ENCODE peak calls at places on chromosomes 7 and 10, in eight cellular contexts. One of them, this sample, is unnamed.
A peak's percentile ranks its signal among the peaks of the same experiment; 100 is the strongest.

GRCh38 chr10:62980697-62981495 is 152.2 kb upstream of the NRBF2 start:
- DNase-seq in PC-3: peak; percentile 99
- DNase-seq in GM20000: no peak
- DNase-seq in AG04450: no peak
- DNase-seq in brain microvascular endothelial cell: no peak
- DNase-seq in CD4-positive, alpha-beta T cell: no peak
- DNase-seq in neural progenitor cell: peak; percentile 13
- DNase-seq in GM23338: no peak
- DNase-seq in this sample: no peak

GRCh38 chr7:127812540-127812939 is 160.5 kb downstream of the SND1 start:
- DNase-seq in GM20000: no peak
- DNase-seq in CD4-positive, alpha-beta T cell: no peak
- DNase-seq in GM23338: peak; percentile 17
- DNase-seq in AG04450: no peak
- DNase-seq in PC-3: no peak
- DNase-seq in neural progenitor cell: no peak
- DNase-seq in brain microvascular endothelial cell: no peak
- DNase-seq in this sample: no peak

GRCh38 chr10:27482984-27483956 is 20.8 kb upstream of the RAB18 start:
- DNase-seq in CD4-positive, alpha-beta T cell: no peak
- DNase-seq in PC-3: peak; percentile 54
- DNase-seq in neural progenitor cell: no peak
- DNase-seq in AG04450: no peak
- DNase-seq in GM20000: no peak
- DNase-seq in GM23338: peak; percentile 30
- DNase-seq in brain microvascular endothelial cell: peak; percentile 1
- DNase-seq in this sample: peak; percentile 46

GRCh38 chr10:50456711-50457110 is 167.0 kb downstream of the SGMS1 start:
- DNase-seq in CD4-positive, alpha-beta T cell: no peak
- DNase-seq in brain microvascular endothelial cell: no peak
- DNase-seq in PC-3: no peak
- DNase-seq in AG04450: no peak
- DNase-seq in GM20000: peak; percentile 25
- DNase-seq in GM23338: no peak
- DNase-seq in neural progenitor cell: no peak
- DNase-seq in this sample: no peak

GRCh38 chr10:78757542-78757941 is 311.2 kb upstream of the ZMIZ1 start:
- DNase-seq in AG04450: peak; percentile 32
- DNase-seq in GM23338: no peak
- DNase-seq in brain microvascular endothelial cell: peak; percentile 85
- DNase-seq in GM20000: no peak
- DNase-seq in PC-3: peak; percentile 95
- DNase-seq in CD4-positive, alpha-beta T cell: no peak
- DNase-seq in neural progenitor cell: no peak
- DNase-seq in this sample: peak; percentile 71

GRCh38 chr7:53306846-53307245 is 271.4 kb downstream of the POM121L12 start:
- DNase-seq in PC-3: no peak
- DNase-seq in GM20000: no peak
- DNase-seq in CD4-positive, alpha-beta T cell: no peak
- DNase-seq in AG04450: no peak
- DNase-seq in brain microvascular endothelial cell: no peak
- DNase-seq in neural progenitor cell: no peak
- DNase-seq in GM23338: no peak
- DNase-seq in this sample: no peak

GRCh38 chr10:77578583-77579227 is 58.9 kb downstream of the KCNMA1 start:
- DNase-seq in GM23338: no peak
- DNase-seq in CD4-positive, alpha-beta T cell: no peak
- DNase-seq in GM20000: no peak
- DNase-seq in neural progenitor cell: no peak
- DNase-seq in brain microvascular endothelial cell: peak; percentile 37
- DNase-seq in PC-3: peak; percentile 97
- DNase-seq in AG04450: no peak
- DNase-seq in this sample: peak; percentile 47

GRCh38 chr10:86400705-86401587 is 34.4 kb upstream of the GRID1 start:
- DNase-seq in PC-3: peak; percentile 34
- DNase-seq in GM20000: peak; percentile 73
- DNase-seq in AG04450: no peak
- DNase-seq in GM23338: peak; percentile 47
- DNase-seq in neural progenitor cell: peak; percentile 69
- DNase-seq in CD4-positive, alpha-beta T cell: peak; percentile 62
- DNase-seq in brain microvascular endothelial cell: no peak
- DNase-seq in this sample: peak; percentile 20

GRCh38 chr7:40604601-40605438 is 470.0 kb downstream of the SUGCT start:
- DNase-seq in CD4-positive, alpha-beta T cell: no peak
- DNase-seq in GM20000: peak; percentile 45
- DNase-seq in brain microvascular endothelial cell: peak; percentile 25
- DNase-seq in neural progenitor cell: peak; percentile 84
- DNase-seq in PC-3: no peak
- DNase-seq in AG04450: peak; percentile 21
- DNase-seq in GM23338: peak; percentile 85
- DNase-seq in this sample: no peak

GRCh38 chr7:39761435-39761834 is 138.1 kb downstream of the RALA start:
- DNase-seq in neural progenitor cell: no peak
- DNase-seq in CD4-positive, alpha-beta T cell: no peak
- DNase-seq in GM23338: no peak
- DNase-seq in brain microvascular endothelial cell: no peak
- DNase-seq in GM20000: no peak
- DNase-seq in AG04450: no peak
- DNase-seq in PC-3: no peak
- DNase-seq in this sample: no peak

GRCh38 chr10:77297370-77297692 is 340.3 kb downstream of the KCNMA1 start:
- DNase-seq in CD4-positive, alpha-beta T cell: no peak
- DNase-seq in GM23338: no peak
- DNase-seq in brain microvascular endothelial cell: no peak
- DNase-seq in AG04450: no peak
- DNase-seq in neural progenitor cell: no peak
- DNase-seq in PC-3: peak; percentile 84
- DNase-seq in GM20000: no peak
- DNase-seq in this sample: peak; percentile 47

GRCh38 chr10:49081532-49082275 is 33.6 kb downstream of the VSTM4 start:
- DNase-seq in neural progenitor cell: peak; percentile 53
- DNase-seq in GM23338: peak; percentile 31
- DNase-seq in CD4-positive, alpha-beta T cell: no peak
- DNase-seq in PC-3: no peak
- DNase-seq in GM20000: no peak
- DNase-seq in brain microvascular endothelial cell: no peak
- DNase-seq in AG04450: no peak
- DNase-seq in this sample: no peak

GRCh38 chr7:4745971-4746919 is 29.2 kb upstream of the AP5Z1 start:
- DNase-seq in GM20000: no peak
- DNase-seq in AG04450: no peak
- DNase-seq in CD4-positive, alpha-beta T cell: no peak
- DNase-seq in neural progenitor cell: no peak
- DNase-seq in brain microvascular endothelial cell: peak; percentile 76
- DNase-seq in PC-3: peak; percentile 45
- DNase-seq in GM23338: no peak
- DNase-seq in this sample: peak; percentile 63

GRCh38 chr10:18162021-18162631 is 21.9 kb downstream of the CACNB2 start:
- DNase-seq in AG04450: no peak
- DNase-seq in CD4-positive, alpha-beta T cell: no peak
- DNase-seq in PC-3: no peak
- DNase-seq in GM23338: no peak
- DNase-seq in GM20000: no peak
- DNase-seq in brain microvascular endothelial cell: no peak
- DNase-seq in neural progenitor cell: no peak
- DNase-seq in this sample: no peak

GRCh38 chr10:92756233-92757065 is 66.7 kb downstream of the HHEX start:
- DNase-seq in brain microvascular endothelial cell: no peak
- DNase-seq in AG04450: no peak
- DNase-seq in GM23338: no peak
- DNase-seq in neural progenitor cell: no peak
- DNase-seq in GM20000: peak; percentile 71
- DNase-seq in CD4-positive, alpha-beta T cell: no peak
- DNase-seq in PC-3: no peak
- DNase-seq in this sample: no peak

GRCh38 chr10:29470843-29471482 is 163.8 kb downstream of the SVIL start:
- DNase-seq in CD4-positive, alpha-beta T cell: no peak
- DNase-seq in AG04450: no peak
- DNase-seq in PC-3: peak; percentile 16
- DNase-seq in neural progenitor cell: no peak
- DNase-seq in GM23338: no peak
- DNase-seq in brain microvascular endothelial cell: peak; percentile 12
- DNase-seq in GM20000: no peak
- DNase-seq in this sample: no peak

GRCh38 chr10:29470355-29470705 is 164.4 kb downstream of the SVIL start:
- DNase-seq in GM20000: no peak
- DNase-seq in AG04450: no peak
- DNase-seq in neural progenitor cell: peak; percentile 69
- DNase-seq in CD4-positive, alpha-beta T cell: no peak
- DNase-seq in PC-3: no peak
- DNase-seq in GM23338: peak; percentile 78
- DNase-seq in brain microvascular endothelial cell: no peak
- DNase-seq in this sample: no peak

GRCh38 chr10:29461042-29461441 is 172.2 kb downstream of the LYZL1 start:
- DNase-seq in GM23338: no peak
- DNase-seq in CD4-positive, alpha-beta T cell: no peak
- DNase-seq in neural progenitor cell: no peak
- DNase-seq in GM20000: no peak
- DNase-seq in brain microvascular endothelial cell: no peak
- DNase-seq in AG04450: no peak
- DNase-seq in PC-3: no peak
- DNase-seq in this sample: no peak

GRCh38 chr10:29469481-29470354 is 165.1 kb downstream of the SVIL start:
- DNase-seq in GM20000: no peak
- DNase-seq in neural progenitor cell: no peak
- DNase-seq in PC-3: no peak
- DNase-seq in brain microvascular endothelial cell: no peak
- DNase-seq in AG04450: no peak
- DNase-seq in GM23338: no peak
- DNase-seq in CD4-positive, alpha-beta T cell: no peak
- DNase-seq in this sample: no peak

GRCh38 chr10:29465384-29465783 is 169.4 kb downstream of the SVIL start:
- DNase-seq in GM23338: peak; percentile 55
- DNase-seq in AG04450: no peak
- DNase-seq in neural progenitor cell: no peak
- DNase-seq in PC-3: no peak
- DNase-seq in GM20000: no peak
- DNase-seq in brain microvascular endothelial cell: no peak
- DNase-seq in CD4-positive, alpha-beta T cell: no peak
- DNase-seq in this sample: no peak
- TF ChIP-seq CTCF in GM23338: peak; percentile 56
- TF ChIP-seq CTCF in AG04450: no peak
- TF ChIP-seq CTCF in neural progenitor cell: peak; percentile 47
- TF ChIP-seq CTCF in PC-3: peak; percentile 37
- TF ChIP-seq CTCF in GM20000: no peak
- TF ChIP-seq CTCF in brain microvascular endothelial cell: peak; percentile 61
- TF ChIP-seq CTCF in CD4-positive, alpha-beta T cell: no peak
- TF ChIP-seq CTCF in this sample: peak; percentile 57

GRCh38 chr10:104622598-104623209 is 18.4 kb upstream of the SORCS3 start:
- DNase-seq in neural progenitor cell: peak; percentile 79
- DNase-seq in AG04450: no peak
- DNase-seq in brain microvascular endothelial cell: peak; percentile 5
- DNase-seq in PC-3: peak; percentile 51
- DNase-seq in CD4-positive, alpha-beta T cell: no peak
- DNase-seq in GM23338: peak; percentile 84
- DNase-seq in GM20000: no peak
- DNase-seq in this sample: no peak
- TF ChIP-seq CTCF in neural progenitor cell: peak; percentile 81
- TF ChIP-seq CTCF in AG04450: peak; percentile 47
- TF ChIP-seq CTCF in brain microvascular endothelial cell: peak; percentile 65
- TF ChIP-seq CTCF in PC-3: peak; percentile 64
- TF ChIP-seq CTCF in CD4-positive, alpha-beta T cell: no peak
- TF ChIP-seq CTCF in GM23338: peak; percentile 98
- TF ChIP-seq CTCF in GM20000: peak; percentile 18
- TF ChIP-seq CTCF in this sample: peak; percentile 74

GRCh38 chr7:51636503-51636902 is 319.9 kb upstream of the COBL start:
- DNase-seq in GM20000: no peak
- DNase-seq in neural progenitor cell: no peak
- DNase-seq in brain microvascular endothelial cell: no peak
- DNase-seq in GM23338: no peak
- DNase-seq in CD4-positive, alpha-beta T cell: no peak
- DNase-seq in AG04450: no peak
- DNase-seq in PC-3: no peak
- DNase-seq in this sample: no peak

GRCh38 chr7:51640851-51641250 is 324.2 kb upstream of the COBL start:
- DNase-seq in GM23338: no peak
- DNase-seq in GM20000: no peak
- DNase-seq in PC-3: no peak
- DNase-seq in CD4-positive, alpha-beta T cell: no peak
- DNase-seq in brain microvascular endothelial cell: no peak
- DNase-seq in AG04450: no peak
- DNase-seq in neural progenitor cell: no peak
- DNase-seq in this sample: no peak

GRCh38 chr7:51635801-51636200 is 319.2 kb upstream of the COBL start:
- DNase-seq in AG04450: no peak
- DNase-seq in neural progenitor cell: no peak
- DNase-seq in GM20000: no peak
- DNase-seq in CD4-positive, alpha-beta T cell: no peak
- DNase-seq in brain microvascular endothelial cell: no peak
- DNase-seq in PC-3: no peak
- DNase-seq in GM23338: no peak
- DNase-seq in this sample: no peak

GRCh38 chr7:51644216-51644615 is 327.6 kb upstream of the COBL start:
- DNase-seq in GM23338: no peak
- DNase-seq in GM20000: no peak
- DNase-seq in CD4-positive, alpha-beta T cell: no peak
- DNase-seq in AG04450: no peak
- DNase-seq in brain microvascular endothelial cell: no peak
- DNase-seq in PC-3: no peak
- DNase-seq in neural progenitor cell: no peak
- DNase-seq in this sample: no peak

GRCh38 chr7:51639661-51640340 is 323.2 kb upstream of the COBL start:
- DNase-seq in neural progenitor cell: no peak
- DNase-seq in brain microvascular endothelial cell: no peak
- DNase-seq in AG04450: no peak
- DNase-seq in CD4-positive, alpha-beta T cell: no peak
- DNase-seq in PC-3: peak; percentile 16
- DNase-seq in GM23338: no peak
- DNase-seq in GM20000: no peak
- DNase-seq in this sample: no peak
- TF ChIP-seq CTCF in neural progenitor cell: no peak
- TF ChIP-seq CTCF in brain microvascular endothelial cell: no peak
- TF ChIP-seq CTCF in AG04450: no peak
- TF ChIP-seq CTCF in CD4-positive, alpha-beta T cell: no peak
- TF ChIP-seq CTCF in PC-3: peak; percentile 11
- TF ChIP-seq CTCF in GM23338: peak; percentile 7
- TF ChIP-seq CTCF in GM20000: no peak
- TF ChIP-seq CTCF in this sample: no peak

DNA sequence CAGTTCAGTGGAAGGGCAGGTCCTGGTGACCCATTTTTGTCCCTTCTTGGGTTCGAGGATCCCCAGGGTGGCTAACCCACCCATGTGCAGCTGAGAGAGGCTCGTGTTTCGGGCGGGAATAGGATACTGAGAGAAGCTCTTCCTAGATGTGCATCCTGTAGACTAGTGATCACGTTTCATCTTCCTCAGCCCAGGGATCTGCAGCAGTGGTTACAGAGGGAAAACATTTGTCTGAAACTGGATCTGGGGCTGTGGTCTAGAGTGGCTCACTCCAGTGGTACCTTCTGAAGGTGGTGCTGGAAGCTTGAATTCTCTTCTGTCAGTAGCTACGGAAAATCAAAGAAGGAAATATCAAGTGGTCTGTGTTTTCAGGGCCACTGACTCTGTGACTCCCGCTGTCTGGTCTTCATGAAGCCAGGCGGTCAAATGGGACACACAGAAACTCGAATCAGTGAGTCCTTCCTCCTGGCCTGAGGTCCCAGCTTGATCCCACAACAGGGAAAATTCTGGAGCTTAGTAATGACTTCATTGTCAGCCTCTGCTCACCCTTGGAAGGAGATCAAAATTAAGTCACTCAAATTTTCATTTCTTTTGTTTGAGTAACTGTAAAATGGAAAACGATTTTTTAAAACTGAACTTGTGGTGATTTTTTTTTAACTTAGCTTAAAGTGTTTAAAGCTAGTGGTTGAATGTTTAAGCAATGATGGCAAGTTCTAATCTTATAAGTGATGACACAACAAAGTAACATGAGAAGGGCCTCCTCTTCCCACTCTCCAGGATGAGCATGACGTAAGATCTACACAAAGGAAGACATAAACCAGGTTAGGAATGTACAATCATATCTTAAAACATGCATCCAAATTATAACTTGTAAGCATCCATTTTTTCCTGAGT is 469.3 kb upstream of the KLF6 start:
- DNase-seq in CD4-positive, alpha-beta T cell: no peak
- DNase-seq in GM20000: no peak
- DNase-seq in GM23338: no peak
- DNase-seq in neural progenitor cell: no peak
- DNase-seq in PC-3: no peak
- DNase-seq in brain microvascular endothelial cell: peak; percentile 71
- DNase-seq in AG04450: peak; percentile 86
- DNase-seq in this sample: peak; percentile 74
- TF ChIP-seq CTCF in CD4-positive, alpha-beta T cell: no peak
- TF ChIP-seq CTCF in GM20000: no peak
- TF ChIP-seq CTCF in GM23338: no peak
- TF ChIP-seq CTCF in neural progenitor cell: no peak
- TF ChIP-seq CTCF in PC-3: no peak
- TF ChIP-seq CTCF in brain microvascular endothelial cell: no peak
- TF ChIP-seq CTCF in AG04450: no peak
- TF ChIP-seq CTCF in this sample: no peak

This sample was measured in HFFc6.